ENCODE peak calls at places on chromosomes 13 and 19, in six cellular contexts. B, X, E, P, T and L are unnamed samples.

GRCh38 chr13:90889906-90890305 is 457.6 kb upstream of the MIR17HG start:
- DNase-seq in B (peak; percentile 2), X (no peak), E (no peak), P (no peak), T (no peak), L (no peak)

GRCh38 chr13:74040200-74040599 is 94.0 kb downstream of the KLF12 start:
- DNase-seq in B (peak; percentile 93), X (peak; percentile 48), E (peak; percentile 88), P (peak; percentile 31), T (peak; percentile 52), L (peak; percentile 81)

GRCh38 chr19:49746206-49746958 is 16.7 kb downstream of the TSKS start:
- DNase-seq in B (peak; percentile 94), X (no peak), E (peak; percentile 98), P (no peak), T (no peak), L (peak; percentile 97)

GRCh38 chr19:35295453-35295791 is 3.5 kb downstream of the MAG start:
- DNase-seq in B (no peak), X (no peak), E (no peak), P (no peak), T (no peak), L (no peak)

GRCh38 chr13:78960881-78961280 is 301.9 kb upstream of the OBI1 start:
- DNase-seq in B (no peak), X (no peak), E (peak; percentile 24), P (no peak), T (no peak), L (no peak)

GRCh38 chr19:45508931-45509691 is 1.8 kb downstream of the VASP start:
- DNase-seq in B (peak; percentile 90), X (peak; percentile 37), E (peak; percentile 88), P (peak; percentile 66), T (peak; percentile 80), L (peak; percentile 74)

GRCh38 chr13:30759748-30760147 is 24.4 kb downstream of the ALOX5AP start:
- DNase-seq in B (no peak), X (no peak), E (no peak), P (peak; percentile 64), T (no peak), L (no peak)

GRCh38 chr13:51041126-51041525 is 69.9 kb downstream of the C13orf42 start:
- DNase-seq in B (no peak), X (no peak), E (no peak), P (no peak), T (no peak), L (no peak)

GRCh38 chr19:23996549-23996948 is 81.9 kb downstream of the ZNF726 start:
- DNase-seq in B (peak; percentile 46), X (no peak), E (peak; percentile 28), P (no peak), T (no peak), L (peak; percentile 56)

GRCh38 chr19:31233288-31233687 is 115.9 kb downstream of the TSHZ3 start:
- DNase-seq in B (no peak), X (no peak), E (no peak), P (no peak), T (peak; percentile 25), L (no peak)

GRCh38 chr19:33196446-33197193 is 2.5 kb downstream of the LRP3 start:
- DNase-seq in B (no peak), X (no peak), E (no peak), P (no peak), T (no peak), L (no peak)

GRCh38 chr13:78193853-78194252 is 275.2 kb upstream of the EDNRB start:
- DNase-seq in B (no peak), X (no peak), E (no peak), P (no peak), T (no peak), L (no peak)

GRCh38 chr13:29493796-29494195 is 101.7 kb downstream of the SLC7A1 start:
- DNase-seq in B (no peak), X (no peak), E (no peak), P (no peak), T (no peak), L (no peak)

GRCh38 chr19:5184930-5185329 is 155.7 kb downstream of the PTPRS start:
- DNase-seq in B (no peak), X (no peak), E (no peak), P (no peak), T (no peak), L (no peak)

GRCh38 chr13:40517486-40518311 is 148.7 kb downstream of the FOXO1 start:
- DNase-seq in B (no peak), X (no peak), E (no peak), P (no peak), T (no peak), L (no peak)

GRCh38 chr19:14385492-14385891 is 4.2 kb downstream of the ADGRE5 start:
- DNase-seq in B (no peak), X (no peak), E (no peak), P (no peak), T (no peak), L (no peak)

GRCh38 chr13:70128098-70128497 is 19.8 kb upstream of the KLHL1 start:
- DNase-seq in B (no peak), X (no peak), E (no peak), P (no peak), T (no peak), L (no peak)

DNA sequence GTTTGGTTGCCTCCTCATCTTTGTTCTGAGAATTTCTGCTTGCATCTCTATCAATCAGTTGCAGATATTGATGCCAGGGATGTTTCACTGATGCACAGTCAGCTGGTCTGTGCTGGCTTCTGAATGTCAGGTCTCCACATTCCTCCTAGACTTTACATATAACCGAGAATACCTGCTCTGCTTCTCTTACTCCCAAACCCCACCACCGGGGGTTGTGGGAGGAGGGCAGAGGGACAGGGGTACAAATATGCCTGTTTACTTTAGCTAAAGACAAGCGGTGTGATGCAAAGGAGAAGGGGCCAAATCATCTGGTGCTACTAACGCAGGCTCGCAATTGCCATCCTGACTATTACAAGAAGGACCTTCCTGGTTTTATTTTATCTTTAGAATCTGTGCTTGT is 17.4 kb upstream of the KLHL1 start:
- DNase-seq in B (peak; percentile 4), X (no peak), E (peak; percentile 29), P (no peak), T (no peak), L (peak; percentile 47)
- H2BK15ac ChIP-seq in B (no peak overlapping the region), X (no peak overlapping the region), E (no peak overlapping the region), P (no peak overlapping the region), T (no peak overlapping the region), L (no peak overlapping the region)

DNA sequence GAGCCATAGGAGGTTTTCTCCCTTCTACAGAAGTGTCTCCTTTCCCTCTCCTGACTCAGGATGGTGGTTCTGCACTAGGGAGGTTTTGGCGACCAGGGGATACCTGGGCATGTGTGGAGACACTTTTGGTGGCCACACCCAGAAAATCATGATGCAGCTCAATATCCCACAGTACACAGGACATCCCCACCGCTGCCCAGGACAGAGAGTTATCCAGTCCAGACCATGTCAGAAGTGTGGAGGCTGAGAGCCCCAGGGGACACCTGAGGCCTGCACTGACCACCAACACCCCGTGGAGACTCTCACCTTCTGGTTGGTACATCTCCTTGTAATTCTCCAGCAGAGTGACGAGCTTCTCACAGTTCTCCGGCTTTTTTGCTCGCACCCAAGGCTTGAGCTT is 16.6 kb downstream of the PEG3 start:
- DNase-seq in B (no peak), X (no peak), E (no peak), P (no peak), T (no peak), L (no peak)
- H2BK15ac ChIP-seq in B (no peak overlapping the region), X (no peak overlapping the region), E (no peak overlapping the region), P (no peak overlapping the region), T (no peak overlapping the region), L (no peak overlapping the region)

DNA sequence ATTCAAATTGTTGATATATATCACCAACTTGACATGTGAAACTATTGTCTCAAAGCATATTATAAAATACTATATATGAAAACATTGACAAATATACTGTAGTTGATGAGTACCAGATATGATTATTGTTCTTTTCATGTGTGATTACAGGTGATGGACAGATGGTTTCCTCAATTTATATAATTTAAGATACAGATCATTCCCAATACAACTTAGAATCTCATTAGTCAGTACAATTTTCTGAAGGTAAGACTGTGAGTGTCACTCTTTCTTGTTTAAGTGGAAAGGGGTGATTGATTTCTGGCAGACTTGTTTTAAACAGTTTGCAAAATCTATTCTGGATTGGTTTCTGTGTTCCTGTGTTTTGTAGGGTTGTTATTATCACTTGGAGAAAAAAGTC is 498.8 kb downstream of the IRS2 start:
- DNase-seq in B (no peak), X (no peak), E (no peak), P (no peak), T (no peak), L (no peak)
- H2BK15ac ChIP-seq in B (no peak overlapping the region), X (no peak overlapping the region), E (no peak overlapping the region), P (no peak overlapping the region), T (no peak overlapping the region), L (no peak overlapping the region)

GRCh38 chr19:28519950-28520861 is 692.7 kb downstream of the UQCRFS1 start:
- DNase-seq in B (no peak), X (no peak), E (no peak), P (no peak), T (no peak), L (peak; percentile 41)

GRCh38 chr19:28519218-28519779 is 693.7 kb downstream of the UQCRFS1 start:
- DNase-seq in B (no peak), X (no peak), E (no peak), P (no peak), T (no peak), L (no peak)

GRCh38 chr19:28522545-28522922 is 690.4 kb downstream of the UQCRFS1 start:
- DNase-seq in B (no peak), X (no peak), E (no peak), P (no peak), T (no peak), L (no peak)

GRCh38 chr19:28521614-28522544 is 691.1 kb downstream of the UQCRFS1 start:
- DNase-seq in B (no peak), X (no peak), E (no peak), P (no peak), T (no peak), L (no peak)

DNA sequence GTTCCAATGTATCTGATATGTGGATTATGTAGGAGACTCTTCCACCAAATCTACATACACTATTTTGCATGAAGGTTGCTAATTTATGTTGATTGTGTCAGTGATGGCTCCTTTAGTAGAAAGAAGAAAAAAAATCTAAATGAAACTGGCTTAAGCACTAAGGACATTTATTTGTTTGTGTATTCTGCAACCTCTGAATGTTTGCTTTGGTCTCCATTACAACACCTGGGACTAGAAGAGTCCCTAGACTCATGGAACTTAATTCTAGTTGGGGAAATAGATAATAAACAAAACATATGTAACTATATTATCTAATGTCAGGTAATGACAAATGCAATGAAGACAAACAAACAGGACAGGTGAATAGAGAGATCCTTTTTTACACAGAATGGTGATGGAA is 691.8 kb downstream of the UQCRFS1 start:
- DNase-seq in B (no peak), X (no peak), E (no peak), P (no peak), T (no peak), L (no peak)
- H2BK15ac ChIP-seq in B (no peak overlapping the region), X (no peak overlapping the region), E (no peak overlapping the region), P (no peak overlapping the region), T (no peak overlapping the region), L (no peak overlapping the region)

DNA sequence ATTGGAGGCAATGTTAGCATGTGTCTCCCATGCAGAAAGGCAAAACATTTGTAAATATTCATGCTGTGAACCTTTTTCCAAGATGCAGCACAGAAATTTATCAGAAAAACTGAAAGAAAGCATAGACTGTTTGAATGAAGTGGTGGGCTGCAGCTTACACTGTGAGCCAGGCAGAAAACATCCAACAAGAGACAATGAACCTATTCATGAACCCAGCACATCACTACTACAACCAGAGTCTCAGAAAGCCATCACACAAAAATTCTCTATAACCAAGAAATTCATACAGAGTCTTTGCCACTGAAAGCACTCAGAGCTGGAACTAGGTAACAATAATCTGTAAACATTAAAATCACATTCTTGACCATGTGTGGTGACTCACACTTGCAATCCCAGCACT is 448.9 kb downstream of the UQCRFS1 start:
- DNase-seq in B (no peak), X (no peak), E (no peak), P (no peak), T (no peak), L (no peak)
- H2BK15ac ChIP-seq in B (no peak overlapping the region), X (no peak overlapping the region), E (no peak overlapping the region), P (no peak overlapping the region), T (no peak overlapping the region), L (no peak overlapping the region)

GRCh38 chr13:100075700-100076587 is 12.9 kb upstream of the PCCA start:
- DNase-seq in B (no peak), X (no peak), E (no peak), P (no peak), T (no peak), L (no peak)
- H2BK15ac ChIP-seq in B (no peak overlapping the region), X (no peak overlapping the region), E (no peak overlapping the region), P (no peak overlapping the region), T (no peak overlapping the region), L (no peak overlapping the region)